ENCODE peak calls at places on chromosome 10, in seven cellular contexts. One of them, this sample, is unnamed.

GRCh38 chr10:31759124-31759798 is 169.4 kb downstream of the ARHGAP12 start:
- DNase-seq in astrocyte of the cerebellum: no peak
- DNase-seq in brain microvascular endothelial cell: no peak
- DNase-seq in activated B cell treated with CpG ODN at 0.5 μM for 24 hours: peak
- DNase-seq in cardiac muscle cell: peak
- DNase-seq in omental fat pad: peak
- DNase-seq in A673: no peak
- DNase-seq in this sample: peak

GRCh38 chr10:119667562-119668328 is 16.6 kb downstream of the BAG3 start:
- DNase-seq in activated B cell treated with CpG ODN at 0.5 μM for 24 hours: no peak
- DNase-seq in cardiac muscle cell: peak
- DNase-seq in astrocyte of the cerebellum: peak
- DNase-seq in brain microvascular endothelial cell: peak
- DNase-seq in omental fat pad: no peak
- DNase-seq in A673: peak
- DNase-seq in this sample: peak

GRCh38 chr10:48934672-48935071 is 5.0 kb downstream of the LRRC18 start:
- DNase-seq in astrocyte of the cerebellum: no peak
- DNase-seq in activated B cell treated with CpG ODN at 0.5 μM for 24 hours: no peak
- DNase-seq in cardiac muscle cell: no peak
- DNase-seq in brain microvascular endothelial cell: no peak
- DNase-seq in A673: no peak
- DNase-seq in omental fat pad: no peak
- DNase-seq in this sample: no peak

GRCh38 chr10:24579911-24580310 is 143.8 kb downstream of the ARHGAP21 start:
- DNase-seq in cardiac muscle cell: no peak
- DNase-seq in brain microvascular endothelial cell: no peak
- DNase-seq in A673: no peak
- DNase-seq in activated B cell treated with CpG ODN at 0.5 μM for 24 hours: no peak
- DNase-seq in astrocyte of the cerebellum: no peak
- DNase-seq in omental fat pad: no peak
- DNase-seq in this sample: no peak

GRCh38 chr10:124392651-124393342 is 25.9 kb downstream of the OAT start:
- DNase-seq in cardiac muscle cell: no peak
- DNase-seq in astrocyte of the cerebellum: peak
- DNase-seq in activated B cell treated with CpG ODN at 0.5 μM for 24 hours: no peak
- DNase-seq in brain microvascular endothelial cell: no peak
- DNase-seq in A673: no peak
- DNase-seq in omental fat pad: no peak
- DNase-seq in this sample: no peak

GRCh38 chr10:48449501-48450232 is 143.2 kb downstream of the MAPK8 start:
- DNase-seq in astrocyte of the cerebellum: no peak
- DNase-seq in A673: no peak
- DNase-seq in cardiac muscle cell: no peak
- DNase-seq in omental fat pad: no peak
- DNase-seq in brain microvascular endothelial cell: no peak
- DNase-seq in activated B cell treated with CpG ODN at 0.5 μM for 24 hours: peak
- DNase-seq in this sample: no peak

GRCh38 chr10:128419466-128420019 is 293.3 kb upstream of the MKI67 start:
- DNase-seq in brain microvascular endothelial cell: no peak
- DNase-seq in cardiac muscle cell: no peak
- DNase-seq in activated B cell treated with CpG ODN at 0.5 μM for 24 hours: no peak
- DNase-seq in A673: peak
- DNase-seq in omental fat pad: no peak
- DNase-seq in astrocyte of the cerebellum: no peak
- DNase-seq in this sample: no peak

GRCh38 chr10:25294032-25294926 is 119.5 kb downstream of the GPR158 start:
- DNase-seq in A673: no peak
- DNase-seq in omental fat pad: no peak
- DNase-seq in astrocyte of the cerebellum: peak
- DNase-seq in activated B cell treated with CpG ODN at 0.5 μM for 24 hours: no peak
- DNase-seq in brain microvascular endothelial cell: no peak
- DNase-seq in cardiac muscle cell: no peak
- DNase-seq in this sample: no peak

GRCh38 chr10:102184606-102185005 is 32.4 kb downstream of the NOLC1 start:
- DNase-seq in brain microvascular endothelial cell: no peak
- DNase-seq in cardiac muscle cell: no peak
- DNase-seq in A673: no peak
- DNase-seq in activated B cell treated with CpG ODN at 0.5 μM for 24 hours: no peak
- DNase-seq in omental fat pad: no peak
- DNase-seq in astrocyte of the cerebellum: no peak
- DNase-seq in this sample: no peak

GRCh38 chr10:102188298-102188940 is 36.2 kb downstream of the NOLC1 start:
- DNase-seq in cardiac muscle cell: no peak
- DNase-seq in omental fat pad: no peak
- DNase-seq in A673: no peak
- DNase-seq in activated B cell treated with CpG ODN at 0.5 μM for 24 hours: no peak
- DNase-seq in astrocyte of the cerebellum: no peak
- DNase-seq in brain microvascular endothelial cell: no peak
- DNase-seq in this sample: no peak

GRCh38 chr10:102186128-102186527 is 33.9 kb downstream of the NOLC1 start:
- DNase-seq in astrocyte of the cerebellum: no peak
- DNase-seq in brain microvascular endothelial cell: no peak
- DNase-seq in activated B cell treated with CpG ODN at 0.5 μM for 24 hours: no peak
- DNase-seq in omental fat pad: no peak
- DNase-seq in A673: peak
- DNase-seq in cardiac muscle cell: no peak
- DNase-seq in this sample: no peak

DNA sequence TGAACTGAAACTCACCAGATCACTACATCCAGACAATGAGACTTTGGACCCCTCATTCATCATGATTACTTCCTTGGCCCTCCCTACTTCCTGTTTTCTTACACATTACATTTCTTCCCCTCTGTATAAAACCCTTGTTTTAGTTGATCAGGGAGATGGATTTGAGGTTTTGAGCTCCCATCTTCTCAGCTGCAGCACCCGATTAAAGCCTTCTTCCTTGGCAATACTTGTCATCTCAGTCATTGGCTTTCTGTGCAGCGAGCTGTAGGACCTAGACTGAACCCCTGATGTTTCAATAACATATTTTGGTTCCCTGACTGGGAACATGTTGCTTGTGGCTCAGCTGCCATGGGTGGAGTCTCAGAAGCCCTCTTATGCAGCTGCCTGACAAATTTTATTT is 33.1 kb downstream of the NOLC1 start:
- DNase-seq in omental fat pad: no peak
- DNase-seq in A673: no peak
- DNase-seq in activated B cell treated with CpG ODN at 0.5 μM for 24 hours: no peak
- DNase-seq in brain microvascular endothelial cell: no peak
- DNase-seq in cardiac muscle cell: no peak
- DNase-seq in astrocyte of the cerebellum: no peak
- DNase-seq in this sample: no peak
- TF ChIP-seq CTCF in omental fat pad: no peak
- TF ChIP-seq CTCF in A673: no peak
- TF ChIP-seq CTCF in activated B cell treated with CpG ODN at 0.5 μM for 24 hours: no peak
- TF ChIP-seq CTCF in brain microvascular endothelial cell: no peak
- TF ChIP-seq CTCF in cardiac muscle cell: no peak
- TF ChIP-seq CTCF in astrocyte of the cerebellum: no peak
- TF ChIP-seq CTCF in this sample: no peak

GRCh38 chr10:79067241-79068202 is 1.2 kb upstream of the ZMIZ1 start:
- DNase-seq in omental fat pad: peak
- DNase-seq in A673: peak
- DNase-seq in astrocyte of the cerebellum: peak
- DNase-seq in activated B cell treated with CpG ODN at 0.5 μM for 24 hours: peak
- DNase-seq in brain microvascular endothelial cell: peak
- DNase-seq in cardiac muscle cell: peak
- DNase-seq in this sample: peak
- TF ChIP-seq CTCF in omental fat pad: no peak
- TF ChIP-seq CTCF in A673: peak
- TF ChIP-seq CTCF in astrocyte of the cerebellum: peak
- TF ChIP-seq CTCF in activated B cell treated with CpG ODN at 0.5 μM for 24 hours: no peak
- TF ChIP-seq CTCF in brain microvascular endothelial cell: peak
- TF ChIP-seq CTCF in cardiac muscle cell: peak
- TF ChIP-seq CTCF in this sample: peak

DNA sequence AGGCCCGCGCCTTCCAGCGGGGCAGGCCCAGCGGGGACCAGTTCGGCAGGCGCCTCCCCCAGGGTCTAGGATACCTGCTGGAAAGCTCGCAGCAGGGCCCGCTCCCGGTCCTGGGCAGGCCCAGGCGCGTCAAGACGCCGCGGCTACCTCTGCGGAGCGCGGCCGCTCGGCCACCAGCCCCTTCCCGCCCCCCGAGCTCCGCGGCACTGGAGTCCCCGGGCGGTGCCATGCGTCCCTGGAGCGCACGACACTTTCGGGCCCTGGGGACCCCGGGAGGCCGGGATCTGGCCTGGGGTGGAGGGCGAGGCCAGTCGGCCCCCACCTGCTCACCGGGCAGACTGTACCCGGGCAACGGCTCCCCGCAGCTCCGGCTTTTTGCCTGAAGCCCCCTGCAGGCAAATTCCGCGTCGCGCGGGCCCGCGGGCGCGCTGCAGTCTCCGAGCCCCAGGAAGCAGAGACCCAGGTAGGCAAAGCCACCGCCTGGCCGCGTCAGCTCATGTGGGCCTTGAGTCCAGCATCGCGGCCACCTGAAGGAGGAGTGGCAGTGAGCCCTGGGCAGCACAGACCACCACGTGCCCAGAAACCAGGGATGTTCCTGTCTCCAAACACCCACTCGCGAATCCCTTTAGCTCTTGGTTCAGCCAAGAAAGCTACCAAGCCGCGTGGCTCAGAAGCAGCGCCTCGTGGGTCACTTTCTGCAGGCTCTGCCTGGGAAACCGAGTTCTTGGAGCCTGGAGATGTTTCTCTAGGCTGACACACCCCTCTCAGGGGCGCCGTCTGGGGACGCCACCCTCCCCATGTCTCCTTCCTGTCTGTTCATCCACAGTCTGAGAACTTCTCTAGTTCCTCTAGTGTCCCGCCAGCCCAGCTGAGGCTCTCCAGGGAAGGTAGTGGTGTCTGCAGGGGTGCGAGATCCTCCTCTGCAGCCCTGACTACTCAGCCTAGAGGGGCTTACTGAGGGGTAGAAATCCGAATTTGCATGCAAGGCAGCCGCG is 46.1 kb upstream of the APBB1IP start:
- DNase-seq in omental fat pad: no peak
- DNase-seq in brain microvascular endothelial cell: no peak
- DNase-seq in A673: no peak
- DNase-seq in astrocyte of the cerebellum: no peak
- DNase-seq in activated B cell treated with CpG ODN at 0.5 μM for 24 hours: peak
- DNase-seq in cardiac muscle cell: no peak
- DNase-seq in this sample: no peak
- TF ChIP-seq CTCF in omental fat pad: no peak
- TF ChIP-seq CTCF in brain microvascular endothelial cell: no peak
- TF ChIP-seq CTCF in A673: no peak
- TF ChIP-seq CTCF in astrocyte of the cerebellum: no peak
- TF ChIP-seq CTCF in activated B cell treated with CpG ODN at 0.5 μM for 24 hours: no peak
- TF ChIP-seq CTCF in cardiac muscle cell: no peak
- TF ChIP-seq CTCF in this sample: no peak

DNA sequence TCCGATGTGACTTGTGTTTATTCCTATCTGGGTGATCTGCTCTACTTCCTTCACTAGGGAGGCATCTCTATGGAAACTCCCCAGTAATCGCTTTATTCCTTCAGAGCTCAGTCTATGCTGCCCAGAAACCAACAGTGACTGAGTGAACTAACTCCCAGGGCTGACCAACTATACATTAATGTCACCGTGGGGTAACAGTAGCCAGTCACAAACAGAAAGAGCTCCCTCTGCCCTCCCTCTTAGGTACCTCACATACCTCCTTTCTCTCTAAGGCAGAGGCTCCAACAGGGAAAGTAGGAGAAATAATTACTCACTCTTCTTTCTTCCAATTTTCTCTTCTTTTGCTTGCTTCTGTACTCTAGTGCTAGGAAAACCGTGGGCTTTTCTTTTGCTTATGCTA is 855.0 kb downstream of the REEP3 start:
- DNase-seq in cardiac muscle cell: peak
- DNase-seq in astrocyte of the cerebellum: no peak
- DNase-seq in activated B cell treated with CpG ODN at 0.5 μM for 24 hours: no peak
- DNase-seq in brain microvascular endothelial cell: no peak
- DNase-seq in omental fat pad: no peak
- DNase-seq in A673: no peak
- DNase-seq in this sample: no peak
- TF ChIP-seq CTCF in cardiac muscle cell: no peak
- TF ChIP-seq CTCF in astrocyte of the cerebellum: no peak
- TF ChIP-seq CTCF in activated B cell treated with CpG ODN at 0.5 μM for 24 hours: no peak
- TF ChIP-seq CTCF in brain microvascular endothelial cell: no peak
- TF ChIP-seq CTCF in omental fat pad: no peak
- TF ChIP-seq CTCF in A673: no peak
- TF ChIP-seq CTCF in this sample: no peak

GRCh38 chr10:122373713-122374112 is 795 bp upstream of the PLEKHA1 start:
- DNase-seq in cardiac muscle cell: peak
- DNase-seq in A673: no peak
- DNase-seq in astrocyte of the cerebellum: no peak
- DNase-seq in brain microvascular endothelial cell: peak
- DNase-seq in omental fat pad: no peak
- DNase-seq in activated B cell treated with CpG ODN at 0.5 μM for 24 hours: no peak
- DNase-seq in this sample: peak

GRCh38 chr10:122373108-122373507 is 1.4 kb upstream of the PLEKHA1 start:
- DNase-seq in astrocyte of the cerebellum: no peak
- DNase-seq in A673: no peak
- DNase-seq in brain microvascular endothelial cell: no peak
- DNase-seq in activated B cell treated with CpG ODN at 0.5 μM for 24 hours: no peak
- DNase-seq in cardiac muscle cell: no peak
- DNase-seq in omental fat pad: no peak
- DNase-seq in this sample: peak

GRCh38 chr10:122374859-122375721 is 582 bp downstream of the PLEKHA1 start:
- DNase-seq in activated B cell treated with CpG ODN at 0.5 μM for 24 hours: peak
- DNase-seq in brain microvascular endothelial cell: peak
- DNase-seq in cardiac muscle cell: peak
- DNase-seq in A673: peak
- DNase-seq in astrocyte of the cerebellum: peak
- DNase-seq in omental fat pad: peak
- DNase-seq in this sample: peak

GRCh38 chr10:122375761-122376160 is 1.3 kb downstream of the PLEKHA1 start:
- DNase-seq in A673: no peak
- DNase-seq in omental fat pad: no peak
- DNase-seq in activated B cell treated with CpG ODN at 0.5 μM for 24 hours: no peak
- DNase-seq in cardiac muscle cell: no peak
- DNase-seq in brain microvascular endothelial cell: no peak
- DNase-seq in astrocyte of the cerebellum: no peak
- DNase-seq in this sample: no peak

GRCh38 chr10:122374246-122374858 is at the start of gene PLEKHA1:
- DNase-seq in activated B cell treated with CpG ODN at 0.5 μM for 24 hours: peak
- DNase-seq in A673: peak
- DNase-seq in omental fat pad: peak
- DNase-seq in cardiac muscle cell: peak
- DNase-seq in astrocyte of the cerebellum: peak
- DNase-seq in brain microvascular endothelial cell: peak
- DNase-seq in this sample: peak
- TF ChIP-seq CTCF in activated B cell treated with CpG ODN at 0.5 μM for 24 hours: no peak
- TF ChIP-seq CTCF in A673: no peak
- TF ChIP-seq CTCF in omental fat pad: no peak
- TF ChIP-seq CTCF in cardiac muscle cell: no peak
- TF ChIP-seq CTCF in astrocyte of the cerebellum: no peak
- TF ChIP-seq CTCF in brain microvascular endothelial cell: no peak
- TF ChIP-seq CTCF in this sample: peak